ENCODE peak calls at places on chromosomes 6 and 20, in six cellular contexts. One of them, this sample, is unnamed. For H3K4me1, the result is how much of the 10 kb centered on the place peaks cover.

GRCh38 chr6:80366721-80367120 is 260.2 kb downstream of the BCKDHB start:
- DNase-seq in HCT116: no peak
- DNase-seq in suprapubic skin: no peak
- DNase-seq in breast epithelium: no peak
- DNase-seq in transverse colon: no peak
- DNase-seq in H1: no peak
- DNase-seq in this sample: no peak

GRCh38 chr6:152573762-152574161 is 63.4 kb downstream of the SYNE1 start:
- DNase-seq in HCT116: no peak
- DNase-seq in suprapubic skin: no peak
- DNase-seq in breast epithelium: no peak
- DNase-seq in transverse colon: no peak
- DNase-seq in H1: no peak
- DNase-seq in this sample: no peak

GRCh38 chr6:20095436-20095835 is 116.8 kb downstream of the MBOAT1 start:
- DNase-seq in transverse colon: no peak
- DNase-seq in HCT116: no peak
- DNase-seq in H1: no peak
- DNase-seq in breast epithelium: no peak
- DNase-seq in suprapubic skin: no peak
- DNase-seq in this sample: no peak

GRCh38 chr6:108157972-108158441 is 7.8 kb upstream of the NR2E1 start:
- DNase-seq in transverse colon: no peak
- DNase-seq in breast epithelium: no peak
- DNase-seq in suprapubic skin: no peak
- DNase-seq in H1: no peak
- DNase-seq in HCT116: no peak
- DNase-seq in this sample: no peak

GRCh38 chr6:3825331-3825831 is 23.8 kb upstream of the FAM50B start:
- DNase-seq in H1: peak
- DNase-seq in breast epithelium: peak
- DNase-seq in suprapubic skin: peak
- DNase-seq in transverse colon: no peak
- DNase-seq in HCT116: no peak
- DNase-seq in this sample: peak

GRCh38 chr6:146950351-146950835 is 253.8 kb upstream of the STXBP5 start:
- DNase-seq in transverse colon: peak
- DNase-seq in breast epithelium: no peak
- DNase-seq in suprapubic skin: no peak
- DNase-seq in H1: no peak
- DNase-seq in HCT116: no peak
- DNase-seq in this sample: no peak

GRCh38 chr20:46365483-46366215 is 40.8 kb downstream of the ELMO2 start:
- DNase-seq in H1: no peak
- DNase-seq in suprapubic skin: no peak
- DNase-seq in HCT116: no peak
- DNase-seq in transverse colon: no peak
- DNase-seq in breast epithelium: no peak
- DNase-seq in this sample: no peak

GRCh38 chr6:83062225-83062624 is 3.4 kb downstream of the UBE3D start:
- DNase-seq in transverse colon: no peak
- DNase-seq in suprapubic skin: no peak
- DNase-seq in H1: no peak
- DNase-seq in HCT116: no peak
- DNase-seq in breast epithelium: no peak
- DNase-seq in this sample: no peak

GRCh38 chr6:195861-196360 is 96.4 kb upstream of the DUSP22 start:
- DNase-seq in HCT116: no peak
- DNase-seq in breast epithelium: no peak
- DNase-seq in H1: no peak
- DNase-seq in transverse colon: no peak
- DNase-seq in suprapubic skin: no peak
- DNase-seq in this sample: no peak

GRCh38 chr20:44218441-44218840 is 7.9 kb upstream of the OSER1 start:
- DNase-seq in transverse colon: no peak
- DNase-seq in H1: no peak
- DNase-seq in breast epithelium: no peak
- DNase-seq in HCT116: no peak
- DNase-seq in suprapubic skin: no peak
- DNase-seq in this sample: no peak

GRCh38 chr20:49868964-49869363 is 46.4 kb downstream of the SPATA2 start:
- DNase-seq in transverse colon: no peak
- DNase-seq in HCT116: no peak
- DNase-seq in H1: no peak
- DNase-seq in breast epithelium: no peak
- DNase-seq in suprapubic skin: no peak
- DNase-seq in this sample: no peak

GRCh38 chr6:26296857-26297648 is 67.9 kb upstream of the BTN3A2 start:
- DNase-seq in H1: no peak
- DNase-seq in transverse colon: no peak
- DNase-seq in suprapubic skin: no peak
- DNase-seq in breast epithelium: no peak
- DNase-seq in HCT116: no peak
- DNase-seq in this sample: no peak

GRCh38 chr6:79240509-79240908 is 6.0 kb upstream of the HMGN3 start:
- DNase-seq in HCT116: no peak
- DNase-seq in suprapubic skin: no peak
- DNase-seq in breast epithelium: peak
- DNase-seq in H1: no peak
- DNase-seq in transverse colon: no peak
- DNase-seq in this sample: no peak

GRCh38 chr6:5569491-5569890 is 308.2 kb downstream of the FARS2 start:
- DNase-seq in transverse colon: no peak
- DNase-seq in suprapubic skin: no peak
- DNase-seq in breast epithelium: no peak
- DNase-seq in H1: no peak
- DNase-seq in HCT116: no peak
- DNase-seq in this sample: no peak

GRCh38 chr6:111105578-111105977 is 18.3 kb downstream of the SLC16A10 start:
- DNase-seq in suprapubic skin: peak
- DNase-seq in HCT116: peak
- DNase-seq in breast epithelium: peak
- DNase-seq in H1: no peak
- DNase-seq in transverse colon: peak
- DNase-seq in this sample: peak

GRCh38 chr6:37565267-37566208 is 65.8 kb upstream of the CCDC167 start:
- DNase-seq in H1: peak
- DNase-seq in HCT116: no peak
- DNase-seq in breast epithelium: no peak
- DNase-seq in transverse colon: no peak
- DNase-seq in suprapubic skin: no peak
- DNase-seq in this sample: no peak

GRCh38 chr6:157184202-157185015 is 138.9 kb downstream of the TMEM242 start:
- DNase-seq in H1: peak
- DNase-seq in transverse colon: peak
- DNase-seq in suprapubic skin: peak
- DNase-seq in HCT116: peak
- DNase-seq in breast epithelium: peak
- DNase-seq in this sample: peak

GRCh38 chr6:159766923-159767322 is 5.1 kb downstream of the ACAT2 start:
- DNase-seq in breast epithelium: no peak
- DNase-seq in transverse colon: no peak
- DNase-seq in HCT116: no peak
- DNase-seq in H1: no peak
- DNase-seq in suprapubic skin: no peak
- DNase-seq in this sample: no peak

GRCh38 chr6:2542858-2543218 is 207.9 kb downstream of the MYLK4 start:
- DNase-seq in HCT116: no peak
- DNase-seq in breast epithelium: no peak
- DNase-seq in suprapubic skin: no peak
- DNase-seq in H1: no peak
- DNase-seq in transverse colon: peak
- DNase-seq in this sample: no peak

GRCh38 chr6:51768087-51768486 is 319.3 kb downstream of the PKHD1 start:
- DNase-seq in suprapubic skin: no peak
- DNase-seq in H1: no peak
- DNase-seq in breast epithelium: no peak
- DNase-seq in HCT116: no peak
- DNase-seq in transverse colon: no peak
- DNase-seq in this sample: no peak

GRCh38 chr6:142353690-142354089 is 51.9 kb downstream of the ADGRG6 start:
- DNase-seq in HCT116: no peak
- DNase-seq in transverse colon: no peak
- DNase-seq in suprapubic skin: no peak
- DNase-seq in H1: no peak
- DNase-seq in breast epithelium: no peak
- DNase-seq in this sample: no peak

GRCh38 chr20:44362466-44362940 is 7.0 kb downstream of the HNF4A start:
- DNase-seq in suprapubic skin: no peak
- DNase-seq in HCT116: no peak
- DNase-seq in H1: no peak
- DNase-seq in breast epithelium: no peak
- DNase-seq in transverse colon: no peak
- DNase-seq in this sample: no peak

GRCh38 chr6:153328194-153328593 is 197.1 kb upstream of the RGS17 start:
- DNase-seq in breast epithelium: no peak
- DNase-seq in H1: no peak
- DNase-seq in HCT116: no peak
- DNase-seq in suprapubic skin: no peak
- DNase-seq in transverse colon: no peak
- DNase-seq in this sample: no peak

GRCh38 chr6:169654590-169655391 is 47.0 kb downstream of the WDR27 start:
- DNase-seq in suprapubic skin: no peak
- DNase-seq in HCT116: no peak
- DNase-seq in H1: no peak
- DNase-seq in transverse colon: peak
- DNase-seq in breast epithelium: peak
- DNase-seq in this sample: peak
- TF ChIP-seq POLR2AphosphoS5 in suprapubic skin: no peak
- TF ChIP-seq POLR2AphosphoS5 in HCT116: no peak
- TF ChIP-seq POLR2AphosphoS5 in H1: no peak
- TF ChIP-seq POLR2AphosphoS5 in transverse colon: no peak
- TF ChIP-seq POLR2AphosphoS5 in breast epithelium: peak
- TF ChIP-seq POLR2AphosphoS5 in this sample: peak

GRCh38 chr20:38162149-38162548 is 2.9 kb downstream of the TGM2 start:
- DNase-seq in H1: no peak
- DNase-seq in breast epithelium: no peak
- DNase-seq in transverse colon: no peak
- DNase-seq in HCT116: no peak
- DNase-seq in suprapubic skin: no peak
- DNase-seq in this sample: no peak
- TF ChIP-seq POLR2A in H1: no peak
- TF ChIP-seq POLR2A in breast epithelium: no peak
- TF ChIP-seq POLR2A in transverse colon: no peak
- TF ChIP-seq POLR2A in HCT116: no peak
- TF ChIP-seq POLR2A in suprapubic skin: no peak
- TF ChIP-seq POLR2A in this sample: no peak

GRCh38 chr6:56864171-56864616 is 90.7 kb upstream of the BEND6 start:
- DNase-seq in HCT116: no peak
- DNase-seq in breast epithelium: no peak
- DNase-seq in suprapubic skin: no peak
- DNase-seq in H1: no peak
- DNase-seq in transverse colon: no peak
- DNase-seq in this sample: no peak
- H3K4me1 ChIP-seq in HCT116: half or more
- H3K4me1 ChIP-seq in breast epithelium: under half
- H3K4me1 ChIP-seq in suprapubic skin: under half
- H3K4me1 ChIP-seq in H1: under half
- H3K4me1 ChIP-seq in transverse colon: under half
- H3K4me1 ChIP-seq in this sample: under half

GRCh38 chr20:25230177-25230831 is 17.6 kb upstream of the PYGB start:
- DNase-seq in transverse colon: no peak
- DNase-seq in H1: no peak
- DNase-seq in HCT116: no peak
- DNase-seq in suprapubic skin: no peak
- DNase-seq in breast epithelium: no peak
- DNase-seq in this sample: no peak
- TF ChIP-seq POLR2AphosphoS5 in transverse colon: no peak
- TF ChIP-seq POLR2AphosphoS5 in H1: no peak
- TF ChIP-seq POLR2AphosphoS5 in HCT116: no peak
- TF ChIP-seq POLR2AphosphoS5 in suprapubic skin: no peak
- TF ChIP-seq POLR2AphosphoS5 in breast epithelium: no peak
- TF ChIP-seq POLR2AphosphoS5 in this sample: peak

GRCh38 chr6:138403801-138404665 is at the start of gene HEBP2:
- DNase-seq in breast epithelium: peak
- DNase-seq in HCT116: peak
- DNase-seq in transverse colon: peak
- DNase-seq in H1: peak
- DNase-seq in suprapubic skin: peak
- DNase-seq in this sample: peak
- TF ChIP-seq POLR2A in breast epithelium: peak
- TF ChIP-seq POLR2A in HCT116: peak
- TF ChIP-seq POLR2A in transverse colon: peak
- TF ChIP-seq POLR2A in H1: no peak
- TF ChIP-seq POLR2A in suprapubic skin: no peak
- TF ChIP-seq POLR2A in this sample: peak